ENCODE peak calls at places on chromosome X, in four cellular contexts. P is sigmoid colon, N is ovary, K is astrocyte. O is an unnamed sample.

GRCh38 chrX:136750364-136750763 is 30.4 kb downstream of the ARHGEF6 start:
- DNase-seq in P (no peak), N (no peak), K (peak), O (no peak)

GRCh38 chrX:154372612-154373022 is 1.8 kb downstream of the FLNA start:
- DNase-seq in P (no peak), N (no peak), K (peak), O (peak)

GRCh38 chrX:103656623-103657022 is 27.8 kb downstream of the TCEAL1 start:
- DNase-seq in P (no peak), N (no peak), K (peak), O (peak)

GRCh38 chrX:107551546-107551945 is 76.8 kb upstream of the PRPS1 start:
- DNase-seq in P (no peak), N (no peak), K (no peak), O (no peak)

GRCh38 chrX:23742174-23742692 is 843 bp downstream of the ACOT9 start:
- DNase-seq in P (peak), N (peak), K (peak), O (peak)

GRCh38 chrX:152639426-152639825 is 1.7 kb downstream of the GABRQ start:
- DNase-seq in P (no peak), N (no peak), K (no peak), O (no peak)

GRCh38 chrX:121389976-121390709 is 342.7 kb downstream of the GLUD2 start:
- DNase-seq in P (no peak), N (no peak), K (peak), O (peak)

GRCh38 chrX:108000751-108001150 is 18.6 kb upstream of the TEX13B start:
- DNase-seq in P (no peak), N (no peak), K (no peak), O (no peak)

GRCh38 chrX:68196939-68197791 is 236.1 kb downstream of the OPHN1 start:
- DNase-seq in P (no peak), N (peak), K (peak), O (peak)

GRCh38 chrX:16869393-16870094 is 618 bp downstream of the RBBP7 start:
- DNase-seq in P (peak), N (no peak), K (no peak), O (peak)

GRCh38 chrX:33379839-33380238 is 168.5 kb upstream of the DMD start:
- DNase-seq in P (no peak), N (no peak), K (no peak), O (no peak)

GRCh38 chrX:41561045-41561444 is 113.9 kb downstream of the NYX start:
- DNase-seq in P (no peak), N (peak), K (peak), O (peak)

DNA sequence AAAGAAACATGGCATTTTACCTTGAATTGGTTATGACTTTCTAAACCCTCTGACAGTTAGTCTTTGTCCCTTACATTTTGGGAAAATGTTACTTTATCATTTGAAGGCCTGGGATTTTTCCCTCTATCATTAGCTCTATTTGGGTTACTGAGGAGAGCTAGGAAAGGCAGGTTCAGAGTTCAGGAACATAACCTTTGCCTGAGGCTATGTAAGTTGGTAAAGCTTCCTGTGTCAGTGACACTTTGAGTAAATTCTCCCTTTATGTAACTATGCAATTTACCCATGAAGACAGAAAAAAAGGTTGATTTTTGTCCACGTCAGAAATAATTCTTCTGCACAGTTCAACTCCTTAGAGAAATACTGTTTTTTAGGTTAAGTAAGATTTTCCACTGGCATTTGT is 171.8 kb upstream of the NRK start:
- DNase-seq in P (no peak), N (no peak), K (no peak), O (no peak)
- H3K4me3 ChIP-seq in P (no peak), N (no peak), K (no peak), O (no peak)

DNA sequence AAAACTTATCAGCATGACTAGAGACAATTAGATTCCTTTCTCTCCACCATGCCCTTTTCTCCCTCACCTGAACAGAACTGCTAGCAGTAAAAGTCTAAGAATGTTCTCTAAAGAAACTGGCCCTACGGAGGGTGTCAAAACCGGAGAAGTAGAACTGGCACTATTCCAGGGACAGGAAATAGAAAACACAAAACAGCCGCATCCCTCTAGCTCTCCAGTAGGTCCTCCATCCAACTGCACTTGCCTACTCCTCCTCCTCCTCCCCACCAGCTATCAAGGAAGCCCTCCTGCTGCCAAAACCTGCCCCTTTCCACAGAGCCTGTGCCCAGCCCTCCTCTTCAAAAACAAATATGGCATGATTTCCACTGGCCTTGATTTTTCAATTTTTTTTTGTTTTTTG is 28.4 kb downstream of the FUNDC1 start:
- DNase-seq in P (no peak), N (no peak), K (no peak), O (no peak)
- H3K4me3 ChIP-seq in P (no peak), N (no peak), K (no peak), O (no peak)

GRCh38 chrX:67100031-67100884 is 443.6 kb upstream of the AR start:
- DNase-seq in P (no peak), N (no peak), K (no peak), O (no peak)
- H3K4me3 ChIP-seq in P (no peak), N (no peak), K (no peak), O (no peak)

DNA sequence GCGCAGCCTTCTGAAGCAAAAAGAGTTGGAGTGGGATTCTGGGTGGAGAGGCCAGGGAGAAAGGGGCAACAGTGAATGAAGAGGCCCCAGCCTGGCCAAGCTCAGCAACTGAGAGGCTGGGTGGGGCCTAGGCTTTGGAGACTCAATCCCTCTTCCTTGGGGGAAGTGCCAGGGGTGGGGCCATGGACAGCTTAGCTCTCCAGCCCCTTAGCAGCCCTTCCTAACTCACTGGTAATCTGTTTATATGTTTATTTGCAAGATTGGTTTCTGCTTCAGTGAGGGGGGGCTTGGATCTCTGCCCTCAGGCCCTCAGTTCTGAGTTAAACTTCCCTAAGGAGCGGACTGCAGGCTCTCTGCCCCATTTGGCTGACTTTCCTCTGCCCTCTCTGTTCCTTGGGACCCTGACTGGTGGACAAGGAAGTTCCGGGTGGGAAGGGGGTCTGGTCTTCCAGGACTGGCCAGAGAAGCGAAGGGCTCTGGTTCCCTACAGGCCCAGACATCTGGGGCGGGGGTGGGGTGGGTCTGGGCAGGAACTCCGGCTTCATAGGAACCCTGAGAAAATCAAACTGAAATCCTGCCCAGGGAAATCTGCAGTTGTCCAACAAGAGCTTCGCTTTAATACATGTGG is 51.4 kb downstream of the NALF2 start:
- DNase-seq in P (no peak), N (no peak), K (no peak), O (no peak)
- H3K4me3 ChIP-seq in P (no peak), N (no peak), K (no peak), O (no peak)

GRCh38 chrX:18949902-18950301 is 34.0 kb downstream of the PHKA2 start:
- DNase-seq in P (no peak), N (no peak), K (no peak), O (no peak)

GRCh38 chrX:18955676-18956075 is 28.2 kb downstream of the PHKA2 start:
- DNase-seq in P (no peak), N (no peak), K (no peak), O (no peak)

GRCh38 chrX:18956322-18957032 is 27.4 kb downstream of the PHKA2 start:
- DNase-seq in P (no peak), N (no peak), K (no peak), O (no peak)

GRCh38 chrX:18946157-18946556 is 37.8 kb downstream of the PHKA2 start:
- DNase-seq in P (no peak), N (no peak), K (no peak), O (no peak)

DNA sequence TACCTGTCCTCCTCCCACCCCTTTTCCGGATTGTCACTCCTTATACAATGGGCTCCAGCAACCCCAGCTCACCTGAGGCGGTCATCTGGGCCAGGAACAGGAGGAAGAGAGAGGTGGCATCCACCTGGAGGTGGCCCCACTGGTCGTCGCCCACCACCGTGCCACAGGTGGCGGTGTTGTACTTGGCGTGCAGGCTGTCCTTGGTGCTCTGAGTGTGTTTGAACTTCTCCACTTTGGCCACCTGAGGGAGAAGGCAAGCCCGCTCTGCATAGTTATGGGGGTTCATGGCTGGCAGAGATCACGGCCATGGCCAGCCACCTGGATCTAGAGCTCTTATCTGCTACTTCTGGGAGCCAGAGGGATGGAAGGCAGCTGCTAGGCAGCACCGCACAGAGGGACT is 32.9 kb downstream of the PHKA2 start:
- DNase-seq in P (no peak), N (no peak), K (no peak), O (no peak)
- H3K4me3 ChIP-seq in P (no peak), N (no peak), K (no peak), O (no peak)